ENCODE peak calls at places on chromosomes 7 and 10, in eight cellular contexts. One of them, this sample, is unnamed.

GRCh38 chr7:7628476-7628875 is 12.1 kb upstream of the UMAD1 start:
- DNase-seq in dorsolateral prefrontal cortex: no peak
- DNase-seq in WTC11: no peak
- DNase-seq in foreskin fibroblast: no peak
- DNase-seq in AG04449: no peak
- DNase-seq in astrocyte of the spinal cord: no peak
- DNase-seq in AG09319: no peak
- DNase-seq in left ventricle myocardium inferior: no peak
- DNase-seq in this sample: no peak

GRCh38 chr7:9889557-9889956 is 1084.1 kb upstream of the PHF14 start:
- DNase-seq in left ventricle myocardium inferior: no peak
- DNase-seq in astrocyte of the spinal cord: no peak
- DNase-seq in dorsolateral prefrontal cortex: no peak
- DNase-seq in foreskin fibroblast: no peak
- DNase-seq in AG04449: no peak
- DNase-seq in WTC11: no peak
- DNase-seq in AG09319: no peak
- DNase-seq in this sample: no peak

GRCh38 chr10:88491314-88491713 is 91.8 kb downstream of the RNLS start:
- DNase-seq in dorsolateral prefrontal cortex: no peak
- DNase-seq in left ventricle myocardium inferior: no peak
- DNase-seq in AG09319: no peak
- DNase-seq in AG04449: no peak
- DNase-seq in astrocyte of the spinal cord: no peak
- DNase-seq in WTC11: no peak
- DNase-seq in foreskin fibroblast: no peak
- DNase-seq in this sample: no peak

GRCh38 chr10:95785317-95785716 is 29.4 kb downstream of the ENTPD1 start:
- DNase-seq in AG04449: no peak
- DNase-seq in dorsolateral prefrontal cortex: no peak
- DNase-seq in foreskin fibroblast: no peak
- DNase-seq in AG09319: no peak
- DNase-seq in left ventricle myocardium inferior: no peak
- DNase-seq in astrocyte of the spinal cord: no peak
- DNase-seq in WTC11: no peak
- DNase-seq in this sample: no peak

GRCh38 chr7:90958669-90959068 is 305.6 kb upstream of the FZD1 start:
- DNase-seq in astrocyte of the spinal cord: peak; percentile 88
- DNase-seq in AG09319: peak; percentile 25
- DNase-seq in left ventricle myocardium inferior: no peak
- DNase-seq in dorsolateral prefrontal cortex: no peak
- DNase-seq in foreskin fibroblast: peak; percentile 57
- DNase-seq in AG04449: peak; percentile 57
- DNase-seq in WTC11: no peak
- DNase-seq in this sample: no peak

GRCh38 chr10:56348101-56348500 is 13.0 kb downstream of the ZWINT start:
- DNase-seq in AG04449: no peak
- DNase-seq in dorsolateral prefrontal cortex: no peak
- DNase-seq in AG09319: no peak
- DNase-seq in astrocyte of the spinal cord: no peak
- DNase-seq in foreskin fibroblast: no peak
- DNase-seq in left ventricle myocardium inferior: no peak
- DNase-seq in WTC11: no peak
- DNase-seq in this sample: no peak

GRCh38 chr10:120457431-120458172 is 575 bp downstream of the PLPP4 start:
- DNase-seq in foreskin fibroblast: no peak
- DNase-seq in WTC11: peak; percentile 19
- DNase-seq in left ventricle myocardium inferior: no peak
- DNase-seq in astrocyte of the spinal cord: peak; percentile 22
- DNase-seq in AG09319: no peak
- DNase-seq in dorsolateral prefrontal cortex: no peak
- DNase-seq in AG04449: no peak
- DNase-seq in this sample: no peak

GRCh38 chr10:132534348-132535064 is 3.1 kb upstream of the INPP5A start:
- DNase-seq in astrocyte of the spinal cord: no peak
- DNase-seq in dorsolateral prefrontal cortex: no peak
- DNase-seq in AG09319: no peak
- DNase-seq in AG04449: no peak
- DNase-seq in WTC11: no peak
- DNase-seq in foreskin fibroblast: peak; percentile 14
- DNase-seq in left ventricle myocardium inferior: peak; percentile 6
- DNase-seq in this sample: no peak

GRCh38 chr7:94289071-94289470 is 105.6 kb upstream of the COL1A2 start:
- DNase-seq in AG09319: peak; percentile 74
- DNase-seq in left ventricle myocardium inferior: peak; percentile 31
- DNase-seq in astrocyte of the spinal cord: peak; percentile 90
- DNase-seq in AG04449: no peak
- DNase-seq in dorsolateral prefrontal cortex: no peak
- DNase-seq in WTC11: peak; percentile 77
- DNase-seq in foreskin fibroblast: peak; percentile 93
- DNase-seq in this sample: peak; percentile 41

GRCh38 chr7:1412322-1413261 is 46.7 kb downstream of the MICALL2 start:
- DNase-seq in foreskin fibroblast: peak; percentile 92
- DNase-seq in AG04449: no peak
- DNase-seq in dorsolateral prefrontal cortex: no peak
- DNase-seq in astrocyte of the spinal cord: peak; percentile 83
- DNase-seq in AG09319: peak; percentile 49
- DNase-seq in WTC11: peak; percentile 95
- DNase-seq in left ventricle myocardium inferior: peak; percentile 77
- DNase-seq in this sample: peak; percentile 85
- TF ChIP-seq CTCF in foreskin fibroblast: peak; percentile 79
- TF ChIP-seq CTCF in AG04449: peak; percentile 78
- TF ChIP-seq CTCF in dorsolateral prefrontal cortex: peak; percentile 75
- TF ChIP-seq CTCF in astrocyte of the spinal cord: peak; percentile 63
- TF ChIP-seq CTCF in AG09319: peak; percentile 51
- TF ChIP-seq CTCF in WTC11: peak; percentile 85
- TF ChIP-seq CTCF in left ventricle myocardium inferior: peak; percentile 79
- TF ChIP-seq CTCF in this sample: peak; percentile 91

GRCh38 chr10:70283445-70284399 is at the start of gene NPFFR1:
- DNase-seq in WTC11: peak; percentile 71
- DNase-seq in foreskin fibroblast: no peak
- DNase-seq in dorsolateral prefrontal cortex: no peak
- DNase-seq in astrocyte of the spinal cord: no peak
- DNase-seq in left ventricle myocardium inferior: no peak
- DNase-seq in AG04449: no peak
- DNase-seq in AG09319: no peak
- DNase-seq in this sample: peak; percentile 19
- TF ChIP-seq CTCF in WTC11: no peak
- TF ChIP-seq CTCF in foreskin fibroblast: no peak
- TF ChIP-seq CTCF in dorsolateral prefrontal cortex: no peak
- TF ChIP-seq CTCF in astrocyte of the spinal cord: no peak
- TF ChIP-seq CTCF in left ventricle myocardium inferior: peak; percentile 28
- TF ChIP-seq CTCF in AG04449: no peak
- TF ChIP-seq CTCF in AG09319: no peak
- TF ChIP-seq CTCF in this sample: no peak

DNA sequence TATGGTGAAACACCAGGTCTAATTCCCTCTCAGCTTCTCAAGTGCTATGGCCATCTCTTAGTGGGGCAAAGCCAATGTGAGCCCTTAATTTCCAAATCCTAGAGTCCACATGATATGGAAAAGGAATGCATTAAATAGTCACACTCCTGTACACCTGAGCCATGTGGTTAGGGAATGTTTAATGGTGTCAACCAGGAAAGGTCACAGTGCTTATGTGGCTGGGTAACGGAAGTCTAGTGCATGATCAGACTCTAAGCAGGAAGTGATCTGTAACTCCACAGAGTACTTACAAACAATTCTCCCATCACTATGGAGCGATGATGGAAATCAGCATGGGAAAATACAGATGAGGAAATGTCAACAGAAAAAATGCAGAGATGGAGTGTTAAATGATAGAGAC is 148.8 kb downstream of the MAGI2 start:
- DNase-seq in dorsolateral prefrontal cortex: no peak
- DNase-seq in astrocyte of the spinal cord: no peak
- DNase-seq in foreskin fibroblast: no peak
- DNase-seq in AG04449: no peak
- DNase-seq in WTC11: no peak
- DNase-seq in AG09319: no peak
- DNase-seq in left ventricle myocardium inferior: no peak
- DNase-seq in this sample: no peak
- TF ChIP-seq CTCF in dorsolateral prefrontal cortex: no peak
- TF ChIP-seq CTCF in astrocyte of the spinal cord: no peak
- TF ChIP-seq CTCF in foreskin fibroblast: no peak
- TF ChIP-seq CTCF in AG04449: no peak
- TF ChIP-seq CTCF in WTC11: no peak
- TF ChIP-seq CTCF in AG09319: no peak
- TF ChIP-seq CTCF in left ventricle myocardium inferior: no peak
- TF ChIP-seq CTCF in this sample: no peak

DNA sequence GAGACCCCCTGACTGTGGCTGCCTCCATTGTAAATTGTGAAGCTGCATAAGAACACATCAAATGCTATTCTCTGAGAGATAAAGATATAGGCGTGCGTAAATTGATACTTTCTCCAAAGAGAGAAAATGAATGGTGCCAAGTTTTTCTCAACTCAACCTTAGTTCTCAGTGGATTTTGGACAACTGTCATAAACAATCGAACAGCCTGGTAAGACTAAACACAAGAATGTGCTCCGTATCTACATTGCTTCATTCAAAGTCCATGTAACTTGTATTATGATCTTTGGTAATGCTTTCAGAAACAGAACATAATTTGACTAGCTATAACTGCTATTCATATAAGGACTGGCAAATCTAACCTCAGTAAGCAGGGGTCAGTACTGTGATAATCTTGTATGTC is 429.1 kb downstream of the SEMA3D start:
- DNase-seq in left ventricle myocardium inferior: no peak
- DNase-seq in WTC11: no peak
- DNase-seq in dorsolateral prefrontal cortex: no peak
- DNase-seq in AG09319: no peak
- DNase-seq in foreskin fibroblast: no peak
- DNase-seq in astrocyte of the spinal cord: no peak
- DNase-seq in AG04449: no peak
- DNase-seq in this sample: no peak
- TF ChIP-seq CTCF in left ventricle myocardium inferior: no peak
- TF ChIP-seq CTCF in WTC11: no peak
- TF ChIP-seq CTCF in dorsolateral prefrontal cortex: no peak
- TF ChIP-seq CTCF in AG09319: no peak
- TF ChIP-seq CTCF in foreskin fibroblast: no peak
- TF ChIP-seq CTCF in astrocyte of the spinal cord: no peak
- TF ChIP-seq CTCF in AG04449: no peak
- TF ChIP-seq CTCF in this sample: no peak